ENCODE peak calls at places on chromosomes 5 and 9, in four cellular contexts. X, L, Y and J are unnamed samples.

GRCh38 chr9:131623655-131624330 is 78.5 kb downstream of the PRRT1B start:
- DNase-seq in L (no peak), X (no peak), Y (no peak), J (no peak)

GRCh38 chr9:36276840-36277239 is 18.6 kb upstream of the GNE start:
- DNase-seq in X (peak), Y (peak), L (no peak), J (peak)

GRCh38 chr9:136902259-136902821 is 16.0 kb downstream of the TRAF2 start:
- DNase-seq in Y (no peak), X (peak), L (no peak), J (peak)

GRCh38 chr5:116389601-116390000 is 185.0 kb downstream of the SEMA6A start:
- DNase-seq in L (no peak), X (no peak), Y (no peak), J (no peak)

GRCh38 chr9:91428431-91428830 is 4.8 kb upstream of the NFIL3 start:
- DNase-seq in X (no peak), L (no peak), Y (no peak), J (no peak)

GRCh38 chr9:36937346-36937745 is 96.7 kb downstream of the PAX5 start:
- DNase-seq in Y (no peak), L (no peak), X (no peak), J (no peak)

GRCh38 chr5:7872517-7873149 is 3.7 kb downstream of the MTRR start:
- DNase-seq in Y (no peak), L (no peak), X (no peak), J (no peak)

GRCh38 chr9:135796784-135797462 is 94.9 kb downstream of the KCNT1 start:
- DNase-seq in Y (no peak), X (no peak), L (no peak), J (no peak)

GRCh38 chr5:125834438-125835147 is 588.6 kb upstream of the GRAMD2B start:
- DNase-seq in X (no peak), Y (no peak), L (no peak), J (no peak)

GRCh38 chr5:139246394-139246793 is 47.1 kb upstream of the MATR3 start:
- DNase-seq in L (no peak), X (peak), Y (peak), J (peak)

GRCh38 chr9:6239694-6240093 is 24.1 kb downstream of the IL33 start:
- DNase-seq in Y (peak), X (no peak), L (no peak), J (no peak)

GRCh38 chr5:154138701-154139100 is 51.8 kb upstream of the GALNT10 start:
- DNase-seq in X (no peak), L (no peak), Y (no peak), J (no peak)